ENCODE peak calls at places on chromosomes 6 and 20, in four cellular contexts. P is astrocyte, Y is fibroblast of pulmonary artery, V is gastrocnemius medialis. W is an unnamed sample.
A peak's percentile ranks its signal among the peaks of the same experiment; 100 is the strongest.

GRCh38 chr6:5998741-5999687 is 7.7 kb downstream of the NRN1 start:
- DNase-seq in Y (no peak), V (no peak), P (no peak), W (no peak)

GRCh38 chr20:16078172-16078898 is 494.9 kb downstream of the KIF16B start:
- DNase-seq in P (no peak), Y (no peak), V (no peak), W (no peak)

GRCh38 chr20:58595167-58595566 is 55.9 kb upstream of the STX16 start:
- DNase-seq in V (no peak), Y (no peak), P (no peak), W (no peak)

GRCh38 chr6:15769471-15770088 is 106.8 kb upstream of the DTNBP1 start:
- DNase-seq in P (peak; percentile 2), Y (no peak), V (no peak), W (no peak)

GRCh38 chr6:163999475-164000125 is 585.1 kb downstream of the QKI start:
- DNase-seq in P (no peak), Y (peak; percentile 9), V (no peak), W (no peak)

GRCh38 chr6:58113960-58114359 is 796.5 kb downstream of the PRIM2 start:
- DNase-seq in P (no peak), Y (no peak), V (no peak), W (no peak)

GRCh38 chr20:63315240-63315981 is 22.4 kb downstream of the COL20A1 start:
- DNase-seq in P (no peak), Y (no peak), V (no peak), W (no peak)

GRCh38 chr6:35381132-35381531 is 38.8 kb downstream of the PPARD start:
- DNase-seq in Y (no peak), P (peak; percentile 72), V (no peak), W (no peak)

GRCh38 chr6:137910843-137911456 is 43.9 kb downstream of the TNFAIP3 start:
- DNase-seq in V (no peak), P (no peak), Y (no peak), W (no peak)

GRCh38 chr20:24781061-24781980 is 167.7 kb upstream of the CST7 start:
- DNase-seq in V (no peak), P (no peak), Y (peak; percentile 34), W (peak; percentile 10)

DNA sequence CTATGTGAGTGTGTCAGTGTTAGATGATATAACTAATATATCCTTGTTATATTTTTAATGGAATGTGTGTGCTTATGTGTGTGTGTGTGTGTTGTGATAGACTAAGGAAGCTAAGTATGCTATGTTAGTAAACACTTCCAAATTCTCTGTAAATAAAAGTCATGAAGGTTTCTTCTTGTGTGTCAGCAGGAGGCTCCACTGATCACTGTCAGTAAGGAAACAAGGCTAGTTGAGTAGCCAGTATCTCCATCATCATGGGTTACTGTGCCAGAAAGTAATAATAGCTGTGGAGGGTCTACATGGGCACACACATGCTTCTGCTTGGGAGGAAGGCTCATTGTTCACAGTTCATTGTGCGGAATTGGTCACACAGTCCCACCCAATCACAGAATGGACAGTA is 302.8 kb upstream of the RNF217 start:
- DNase-seq in P (no peak), V (no peak), Y (no peak), W (no peak)
- TF ChIP-seq CTCF in P (no peak), V (no peak), Y (no peak), W (no peak)

GRCh38 chr6:3372912-3373554 is 83.8 kb downstream of the SLC22A23 start:
- DNase-seq in V (no peak), P (no peak), Y (no peak), W (no peak)

GRCh38 chr6:3371222-3371949 is 85.5 kb downstream of the SLC22A23 start:
- DNase-seq in P (no peak), V (no peak), Y (no peak), W (no peak)

GRCh38 chr6:3373597-3374203 is 83.2 kb downstream of the SLC22A23 start:
- DNase-seq in Y (no peak), V (no peak), P (no peak), W (no peak)

GRCh38 chr6:3370361-3371221 is 86.3 kb downstream of the SLC22A23 start:
- DNase-seq in P (no peak), Y (no peak), V (no peak), W (no peak)

DNA sequence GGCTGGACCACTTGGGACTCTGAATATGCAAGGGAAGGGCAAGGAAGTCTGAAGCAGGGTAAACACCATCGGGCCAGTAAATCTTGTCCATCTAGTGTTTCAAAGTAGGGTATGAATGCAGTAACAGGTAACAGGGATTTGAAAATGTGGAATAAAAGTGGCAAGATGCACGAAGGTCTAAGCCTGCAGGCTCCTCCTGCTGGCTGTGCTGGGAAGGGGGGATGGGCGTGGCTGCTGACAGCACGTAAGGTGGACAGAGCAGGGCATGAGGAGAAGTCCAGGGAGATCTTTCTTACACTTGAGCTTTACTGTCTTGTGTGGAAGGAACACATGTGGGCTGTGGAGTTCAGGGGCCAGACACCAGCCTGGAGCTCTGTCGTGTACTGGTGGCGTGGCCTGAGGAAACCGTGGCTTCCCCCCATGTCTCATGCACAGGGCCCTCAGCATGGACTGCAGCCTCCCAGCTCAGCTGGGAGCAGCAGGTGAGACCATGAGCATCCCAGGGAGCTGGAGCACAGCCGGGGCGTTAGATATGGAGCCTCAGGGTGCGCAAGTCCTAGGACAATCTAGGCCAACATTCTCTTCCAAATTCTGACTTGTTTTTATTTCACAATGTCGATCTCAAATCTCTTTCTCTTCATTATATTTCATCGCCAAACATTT is 84.5 kb downstream of the SLC22A23 start:
- DNase-seq in P (no peak), Y (no peak), V (no peak), W (no peak)
- TF ChIP-seq CTCF in P (no peak), Y (peak; percentile 10), V (no peak), W (no peak)

DNA sequence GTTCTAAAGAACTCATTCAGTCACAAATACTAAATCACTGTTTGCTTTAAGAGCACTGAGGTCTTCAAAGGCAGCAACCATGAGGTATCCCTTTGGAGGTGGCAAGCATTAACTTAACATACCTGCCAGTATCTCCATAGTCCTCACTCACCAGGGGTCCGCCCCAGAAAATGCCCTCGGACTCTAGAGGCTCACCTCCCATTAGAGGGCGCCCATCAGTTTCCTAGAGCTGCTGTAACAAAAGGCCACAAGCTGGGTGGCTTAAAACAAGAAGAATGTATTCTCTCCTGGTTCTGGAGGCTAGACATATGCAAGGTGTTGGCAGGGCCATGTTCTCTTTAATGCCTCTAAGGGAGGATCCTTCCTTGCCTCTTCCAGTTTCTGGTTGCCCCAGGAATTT is 12.0 kb upstream of the RNGTT start:
- DNase-seq in V (no peak), P (no peak), Y (no peak), W (no peak)
- TF ChIP-seq CTCF in V (no peak), P (no peak), Y (no peak), W (no peak)

GRCh38 chr6:136593748-136594490 is 43.7 kb upstream of the MAP7 start:
- DNase-seq in V (no peak), P (peak; percentile 100), Y (peak; percentile 99), W (peak; percentile 71)
- TF ChIP-seq CTCF in V (no peak), P (no peak), Y (no peak), W (no peak)

GRCh38 chr20:36717657-36718056 is 28.2 kb downstream of the NDRG3 start:
- DNase-seq in V (no peak), P (no peak), Y (peak; percentile 10), W (no peak)
- TF ChIP-seq CTCF in V (peak; percentile 33), P (no peak), Y (peak; percentile 24), W (no peak)

GRCh38 chr6:155580904-155581303 is 125.3 kb upstream of the NOX3 start:
- DNase-seq in Y (no peak), V (no peak), P (no peak), W (no peak)
- TF ChIP-seq CTCF in Y (peak; percentile 12), V (no peak), P (no peak), W (no peak)

GRCh38 chr6:143060354-143060805 is 309 bp upstream of the AIG1 start:
- DNase-seq in Y (peak; percentile 83), P (peak; percentile 86), V (peak; percentile 65), W (peak; percentile 76)
- TF ChIP-seq CTCF in Y (no peak), P (peak; percentile 3), V (no peak), W (no peak)

DNA sequence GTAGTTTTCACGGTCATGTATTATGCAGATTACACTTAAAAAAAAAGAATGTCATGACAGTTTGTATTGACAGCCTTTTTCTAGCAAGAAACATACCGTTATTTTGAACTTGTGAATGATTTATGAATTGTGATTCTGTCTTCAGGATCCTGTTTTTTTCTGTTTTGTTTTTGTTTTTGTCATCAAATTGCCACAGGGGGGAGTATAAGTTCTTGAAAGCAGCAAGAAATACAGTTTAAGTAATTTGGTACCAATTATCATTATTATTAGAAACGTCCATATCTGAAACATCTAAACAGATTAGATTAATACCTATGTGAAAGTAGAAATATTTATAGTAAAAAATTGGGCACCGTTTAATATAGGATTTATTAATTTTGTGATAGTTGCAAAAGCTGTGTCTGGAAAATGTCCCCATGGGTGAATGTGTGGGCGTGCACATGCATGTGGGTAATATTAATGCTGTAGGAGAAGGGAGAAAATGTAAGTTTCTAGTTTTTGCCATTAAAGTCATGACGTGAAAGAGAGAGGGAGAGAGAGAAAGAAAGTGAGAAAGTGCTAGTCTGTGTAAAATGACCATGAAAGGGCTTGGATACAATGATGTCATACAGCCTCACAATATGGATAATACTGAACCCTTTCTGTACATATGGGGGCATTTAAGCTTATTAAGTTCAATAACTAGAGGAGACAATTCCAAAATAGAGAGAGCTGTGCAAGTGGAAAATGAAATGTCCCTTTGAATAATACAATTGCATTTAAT is 9.4 kb upstream of the CCN2 start:
- DNase-seq in V (no peak), Y (peak; percentile 69), P (no peak), W (no peak)
- TF ChIP-seq CTCF in V (no peak), Y (peak; percentile 42), P (no peak), W (no peak)

GRCh38 chr6:157669747-157670216 is 153.3 kb upstream of the SNX9 start:
- DNase-seq in P (peak; percentile 66), Y (peak; percentile 81), V (peak; percentile 66), W (peak; percentile 53)
- TF ChIP-seq CTCF in P (no peak), Y (peak; percentile 38), V (no peak), W (no peak)

DNA sequence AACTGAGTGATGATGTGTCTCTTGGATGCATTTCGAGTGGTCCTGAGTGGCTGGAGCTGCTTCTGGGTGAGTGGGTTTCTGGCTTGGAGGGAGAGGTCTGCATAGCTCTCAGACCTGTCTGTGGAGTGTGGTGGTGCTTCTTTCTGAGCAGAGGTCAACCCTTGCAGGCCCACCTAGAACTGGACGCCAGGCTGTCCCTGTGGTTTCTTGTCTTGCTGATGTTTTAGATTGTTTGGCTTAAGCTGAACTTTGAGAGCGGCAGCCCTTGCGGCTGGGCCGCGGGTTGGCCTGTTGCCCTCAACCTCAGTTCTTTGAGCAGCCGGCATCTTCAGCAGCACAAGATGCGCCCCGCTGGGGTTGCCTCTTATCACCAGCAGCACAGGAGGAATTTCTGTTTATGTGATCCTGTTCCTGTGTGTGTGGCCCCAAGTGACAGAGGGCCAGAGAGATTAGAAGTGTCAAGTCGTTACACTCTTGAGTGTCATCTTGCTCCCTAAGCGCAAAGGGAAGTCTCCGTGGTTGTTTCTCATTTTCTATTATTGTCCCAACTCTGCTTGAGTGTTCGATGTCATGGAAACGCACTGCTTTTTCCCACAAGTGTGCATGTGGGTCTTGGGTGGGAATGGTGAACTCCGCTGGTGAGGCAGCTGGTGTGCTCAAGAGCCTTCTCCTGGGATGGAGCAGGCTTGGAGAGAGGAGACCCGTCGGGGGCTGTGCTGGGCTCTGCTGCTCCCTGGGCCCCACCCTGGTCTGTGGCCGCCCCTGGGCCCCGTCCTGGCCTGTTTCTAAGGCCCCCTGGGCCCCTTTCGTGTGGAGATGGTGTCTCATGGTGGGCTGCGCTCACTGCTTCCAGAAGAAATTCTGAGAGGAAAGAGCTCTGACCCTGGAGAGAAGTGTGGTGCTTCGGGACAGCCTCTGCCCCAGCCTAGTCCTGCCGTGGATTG is 20.1 kb upstream of the SLC22A1 start:
- DNase-seq in P (no peak), V (no peak), Y (no peak), W (no peak)
- TF ChIP-seq CTCF in P (no peak), V (no peak), Y (no peak), W (no peak)

W was measured in Calu3.